ENCODE peak calls at places on chromosomes 11 and 22, in eight cellular contexts. One of them, this sample, is unnamed. For H3K9me3, the result is how much of the 10 kb centered on the place peaks cover.

GRCh38 chr11:22510010-22510409 is 115.6 kb downstream of the FANCF start:
- DNase-seq in colonic mucosa: no peak
- DNase-seq in Panc1: no peak
- DNase-seq in heart right ventricle: no peak
- DNase-seq in OCI-LY7: no peak
- DNase-seq in lower lobe of right lung: no peak
- DNase-seq in neuronal stem cell: no peak
- DNase-seq in IMR-90: no peak
- DNase-seq in this sample: no peak

GRCh38 chr11:127888396-127888795 is 699.0 kb downstream of the ETS1 start:
- DNase-seq in colonic mucosa: no peak
- DNase-seq in Panc1: no peak
- DNase-seq in heart right ventricle: no peak
- DNase-seq in OCI-LY7: no peak
- DNase-seq in lower lobe of right lung: no peak
- DNase-seq in neuronal stem cell: no peak
- DNase-seq in IMR-90: no peak
- DNase-seq in this sample: no peak

GRCh38 chr11:66124564-66124963 is 54.5 kb downstream of the PACS1 start:
- DNase-seq in colonic mucosa: no peak
- DNase-seq in Panc1: peak
- DNase-seq in heart right ventricle: no peak
- DNase-seq in OCI-LY7: no peak
- DNase-seq in lower lobe of right lung: no peak
- DNase-seq in neuronal stem cell: no peak
- DNase-seq in IMR-90: peak
- DNase-seq in this sample: no peak

GRCh38 chr11:33291004-33291777 is 34.0 kb downstream of the HIPK3 start:
- DNase-seq in colonic mucosa: no peak
- DNase-seq in Panc1: no peak
- DNase-seq in heart right ventricle: no peak
- DNase-seq in OCI-LY7: no peak
- DNase-seq in lower lobe of right lung: no peak
- DNase-seq in neuronal stem cell: no peak
- DNase-seq in IMR-90: peak
- DNase-seq in this sample: no peak

GRCh38 chr11:211295-211694 is 3.8 kb downstream of the RIC8A start:
- DNase-seq in colonic mucosa: no peak
- DNase-seq in Panc1: no peak
- DNase-seq in heart right ventricle: no peak
- DNase-seq in OCI-LY7: no peak
- DNase-seq in lower lobe of right lung: no peak
- DNase-seq in neuronal stem cell: no peak
- DNase-seq in IMR-90: no peak
- DNase-seq in this sample: no peak

GRCh38 chr11:130062030-130062429 is 7.7 kb upstream of the APLP2 start:
- DNase-seq in colonic mucosa: no peak
- DNase-seq in Panc1: no peak
- DNase-seq in heart right ventricle: no peak
- DNase-seq in OCI-LY7: no peak
- DNase-seq in lower lobe of right lung: no peak
- DNase-seq in neuronal stem cell: no peak
- DNase-seq in IMR-90: no peak
- DNase-seq in this sample: no peak

GRCh38 chr11:66768088-66768521 is 39.1 kb upstream of the SPTBN2 start:
- DNase-seq in colonic mucosa: no peak
- DNase-seq in Panc1: no peak
- DNase-seq in heart right ventricle: no peak
- DNase-seq in OCI-LY7: no peak
- DNase-seq in lower lobe of right lung: no peak
- DNase-seq in neuronal stem cell: no peak
- DNase-seq in IMR-90: peak
- DNase-seq in this sample: no peak

GRCh38 chr11:44564653-44565007 is 833 bp upstream of the CD82 start:
- DNase-seq in colonic mucosa: no peak
- DNase-seq in Panc1: no peak
- DNase-seq in heart right ventricle: peak
- DNase-seq in OCI-LY7: no peak
- DNase-seq in lower lobe of right lung: peak
- DNase-seq in neuronal stem cell: no peak
- DNase-seq in IMR-90: peak
- DNase-seq in this sample: peak

GRCh38 chr11:42524534-42525227 is 787.1 kb upstream of the API5 start:
- DNase-seq in colonic mucosa: peak
- DNase-seq in Panc1: peak
- DNase-seq in heart right ventricle: no peak
- DNase-seq in OCI-LY7: peak
- DNase-seq in lower lobe of right lung: no peak
- DNase-seq in neuronal stem cell: peak
- DNase-seq in IMR-90: no peak
- DNase-seq in this sample: peak

GRCh38 chr11:34327804-34328631 is 29.8 kb downstream of the ABTB2 start:
- DNase-seq in colonic mucosa: no peak
- DNase-seq in Panc1: no peak
- DNase-seq in heart right ventricle: peak
- DNase-seq in OCI-LY7: no peak
- DNase-seq in lower lobe of right lung: no peak
- DNase-seq in neuronal stem cell: no peak
- DNase-seq in IMR-90: peak
- DNase-seq in this sample: no peak

DNA sequence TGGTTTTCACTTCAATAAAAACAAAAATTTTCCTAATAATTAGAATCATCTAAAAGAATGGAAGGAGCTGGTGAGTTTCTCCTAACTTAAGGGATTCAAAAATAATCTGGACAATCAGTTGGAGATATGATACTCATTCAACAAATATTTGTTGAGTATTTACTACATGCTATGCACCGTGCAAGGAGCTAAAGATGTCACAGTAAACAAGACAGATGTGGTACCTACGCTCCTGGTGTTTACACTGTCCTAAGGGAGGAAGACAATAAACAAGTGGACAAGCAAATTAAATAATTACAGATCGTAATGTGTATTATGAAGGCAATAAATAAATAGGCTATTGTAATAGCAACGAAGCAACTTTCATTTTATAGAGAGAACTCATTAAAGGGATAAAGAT is 9.9 kb upstream of the SPON1 start:
- DNase-seq in colonic mucosa: no peak
- DNase-seq in Panc1: no peak
- DNase-seq in heart right ventricle: no peak
- DNase-seq in OCI-LY7: no peak
- DNase-seq in lower lobe of right lung: no peak
- DNase-seq in neuronal stem cell: no peak
- DNase-seq in IMR-90: no peak
- DNase-seq in this sample: no peak
- H3K9me3 ChIP-seq in colonic mucosa: under half
- H3K9me3 ChIP-seq in Panc1: under half
- H3K9me3 ChIP-seq in heart right ventricle: under half
- H3K9me3 ChIP-seq in OCI-LY7: under half
- H3K9me3 ChIP-seq in lower lobe of right lung: under half
- H3K9me3 ChIP-seq in neuronal stem cell: under half
- H3K9me3 ChIP-seq in IMR-90: under half
- H3K9me3 ChIP-seq in this sample: under half

GRCh38 chr22:30566125-30566524 is 8.3 kb downstream of the GAL3ST1 start:
- DNase-seq in colonic mucosa: peak
- DNase-seq in Panc1: no peak
- DNase-seq in heart right ventricle: no peak
- DNase-seq in OCI-LY7: no peak
- DNase-seq in lower lobe of right lung: no peak
- DNase-seq in neuronal stem cell: no peak
- DNase-seq in IMR-90: no peak
- DNase-seq in this sample: no peak
- H3K27ac ChIP-seq in colonic mucosa: no peak
- H3K27ac ChIP-seq in Panc1: no peak
- H3K27ac ChIP-seq in heart right ventricle: no peak
- H3K27ac ChIP-seq in OCI-LY7: no peak
- H3K27ac ChIP-seq in lower lobe of right lung: no peak
- H3K27ac ChIP-seq in neuronal stem cell: no peak
- H3K27ac ChIP-seq in IMR-90: no peak
- H3K27ac ChIP-seq in this sample: no peak

GRCh38 chr22:49257551-49257951 is 570.1 kb downstream of the BRD1 start:
- DNase-seq in colonic mucosa: no peak
- DNase-seq in Panc1: no peak
- DNase-seq in heart right ventricle: no peak
- DNase-seq in OCI-LY7: no peak
- DNase-seq in lower lobe of right lung: no peak
- DNase-seq in neuronal stem cell: no peak
- DNase-seq in IMR-90: no peak
- DNase-seq in this sample: peak
- H3K9me3 ChIP-seq in colonic mucosa: under half
- H3K9me3 ChIP-seq in Panc1: under half
- H3K9me3 ChIP-seq in heart right ventricle: under half
- H3K9me3 ChIP-seq in OCI-LY7: under half
- H3K9me3 ChIP-seq in lower lobe of right lung: under half
- H3K9me3 ChIP-seq in neuronal stem cell: under half
- H3K9me3 ChIP-seq in IMR-90: half or more
- H3K9me3 ChIP-seq in this sample: under half

DNA sequence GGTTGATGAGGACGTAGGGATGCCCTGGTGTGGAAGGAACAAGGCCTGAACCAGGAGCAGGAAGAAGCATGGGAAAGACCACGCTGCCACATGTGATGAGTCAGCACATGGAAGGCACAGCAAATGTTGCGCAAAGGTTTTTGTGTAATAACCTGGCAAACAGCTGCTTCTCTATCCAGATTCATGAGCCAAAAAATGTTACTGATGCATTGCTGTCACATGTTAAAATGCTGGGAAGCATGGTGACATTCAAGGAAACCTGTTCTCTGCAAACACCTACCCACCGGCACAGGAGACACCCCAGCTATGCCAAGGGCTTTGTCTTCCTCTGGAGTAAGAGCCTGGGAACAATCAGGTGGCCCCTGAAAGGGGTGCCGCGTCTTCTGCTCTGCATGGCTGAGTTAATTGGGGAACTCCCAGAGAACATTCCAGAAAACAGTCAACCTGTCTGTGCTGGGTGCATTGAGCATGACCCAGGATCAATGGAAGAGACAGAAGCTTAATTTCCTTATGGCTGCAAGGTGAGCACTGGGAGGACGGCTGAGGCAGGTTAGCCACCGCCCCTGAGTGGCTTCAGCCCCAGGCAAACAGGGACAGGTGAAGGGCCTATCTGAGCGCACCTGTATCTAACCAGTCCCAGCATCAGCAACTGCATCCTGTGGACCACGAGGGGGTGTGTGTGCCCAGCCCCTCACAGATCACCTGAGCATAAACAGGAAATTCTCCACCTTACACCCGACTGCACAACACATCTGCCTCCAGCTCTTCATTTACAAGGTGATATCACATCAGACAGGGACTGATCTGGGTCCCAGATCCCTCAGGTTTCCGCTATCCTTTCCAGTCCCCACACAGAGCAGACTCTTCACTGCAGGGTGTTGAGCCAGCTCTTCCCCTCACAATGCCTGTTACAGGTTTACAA is 108.4 kb downstream of the GGTLC2 start:
- DNase-seq in colonic mucosa: no peak
- DNase-seq in Panc1: no peak
- DNase-seq in heart right ventricle: no peak
- DNase-seq in OCI-LY7: peak
- DNase-seq in lower lobe of right lung: no peak
- DNase-seq in neuronal stem cell: no peak
- DNase-seq in IMR-90: peak
- DNase-seq in this sample: no peak
- H3K27ac ChIP-seq in colonic mucosa: no peak
- H3K27ac ChIP-seq in Panc1: no peak
- H3K27ac ChIP-seq in heart right ventricle: no peak
- H3K27ac ChIP-seq in OCI-LY7: peak
- H3K27ac ChIP-seq in lower lobe of right lung: no peak
- H3K27ac ChIP-seq in neuronal stem cell: no peak
- H3K27ac ChIP-seq in IMR-90: no peak
- H3K27ac ChIP-seq in this sample: no peak

GRCh38 chr11:101341578-101341977 is 212.0 kb upstream of the PGR start:
- DNase-seq in colonic mucosa: no peak
- DNase-seq in Panc1: no peak
- DNase-seq in heart right ventricle: no peak
- DNase-seq in OCI-LY7: no peak
- DNase-seq in lower lobe of right lung: no peak
- DNase-seq in neuronal stem cell: no peak
- DNase-seq in IMR-90: no peak
- DNase-seq in this sample: no peak
- H3K9me3 ChIP-seq in colonic mucosa: under half
- H3K9me3 ChIP-seq in Panc1: under half
- H3K9me3 ChIP-seq in heart right ventricle: under half
- H3K9me3 ChIP-seq in OCI-LY7: under half
- H3K9me3 ChIP-seq in lower lobe of right lung: under half
- H3K9me3 ChIP-seq in neuronal stem cell: under half
- H3K9me3 ChIP-seq in IMR-90: under half
- H3K9me3 ChIP-seq in this sample: under half

DNA sequence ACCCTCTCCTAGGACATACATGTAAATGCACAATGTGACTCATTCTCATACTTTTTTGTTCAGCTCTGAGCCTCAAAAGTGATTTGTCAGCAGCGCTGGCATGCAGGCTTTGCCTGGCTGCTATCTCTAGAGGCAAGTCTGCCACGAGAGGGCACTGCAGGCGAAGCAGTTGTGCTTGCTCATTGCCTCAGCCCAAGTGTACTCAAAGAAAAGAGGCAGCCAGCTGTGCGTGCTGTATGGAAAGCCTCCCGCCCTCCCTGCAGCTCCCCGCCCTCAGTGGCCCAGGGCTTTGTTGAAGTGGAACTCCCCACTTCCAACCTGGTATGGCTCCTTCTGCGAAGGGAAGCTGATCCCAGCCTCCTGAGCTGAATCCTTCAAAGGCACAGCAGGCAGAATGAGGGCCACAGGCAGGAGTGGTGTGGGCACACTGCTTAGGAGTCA is 16.3 kb downstream of the SDHAF2 start:
- DNase-seq in colonic mucosa: peak
- DNase-seq in Panc1: peak
- DNase-seq in heart right ventricle: peak
- DNase-seq in OCI-LY7: peak
- DNase-seq in lower lobe of right lung: peak
- DNase-seq in neuronal stem cell: peak
- DNase-seq in IMR-90: peak
- DNase-seq in this sample: peak
- H3K27ac ChIP-seq in colonic mucosa: no peak
- H3K27ac ChIP-seq in Panc1: peak
- H3K27ac ChIP-seq in heart right ventricle: peak
- H3K27ac ChIP-seq in OCI-LY7: no peak
- H3K27ac ChIP-seq in lower lobe of right lung: no peak
- H3K27ac ChIP-seq in neuronal stem cell: peak
- H3K27ac ChIP-seq in IMR-90: peak
- H3K27ac ChIP-seq in this sample: no peak

This sample was measured in SJSA1.